ENCODE peak calls at places on chromosome 2, in five cellular contexts. One of them, this sample, is unnamed.

GRCh38 chr2:100893753-100894530 is 74.0 kb downstream of the NPAS2 start:
- DNase-seq in HepG2: peak; percentile 55
- DNase-seq in stimulated activated naive B cell treated with anti-CD40 and anti-IgM and Interleukin-4, amounts not matched to agents 10 μg/mL and 1 μg/mL and 100 μg/mL, for 72 hours: peak; percentile 24
- DNase-seq in breast epithelium: no peak
- DNase-seq in T-helper 9 cell: no peak
- DNase-seq in this sample: no peak

GRCh38 chr2:228526687-228527086 is 345.2 kb upstream of the SPHKAP start:
- DNase-seq in HepG2: no peak
- DNase-seq in stimulated activated naive B cell treated with anti-CD40 and anti-IgM and Interleukin-4, amounts not matched to agents 10 μg/mL and 1 μg/mL and 100 μg/mL, for 72 hours: no peak
- DNase-seq in breast epithelium: no peak
- DNase-seq in T-helper 9 cell: no peak
- DNase-seq in this sample: no peak

GRCh38 chr2:20196053-20196880 is 28.7 kb downstream of the SDC1 start:
- DNase-seq in T-helper 9 cell: no peak
- DNase-seq in breast epithelium: peak; percentile 67
- DNase-seq in HepG2: peak; percentile 74
- DNase-seq in stimulated activated naive B cell treated with anti-CD40 and anti-IgM and Interleukin-4, amounts not matched to agents 10 μg/mL and 1 μg/mL and 100 μg/mL, for 72 hours: no peak
- DNase-seq in this sample: no peak

GRCh38 chr2:28639836-28640235 is 111.8 kb upstream of the PPP1CB start:
- DNase-seq in T-helper 9 cell: no peak
- DNase-seq in stimulated activated naive B cell treated with anti-CD40 and anti-IgM and Interleukin-4, amounts not matched to agents 10 μg/mL and 1 μg/mL and 100 μg/mL, for 72 hours: no peak
- DNase-seq in HepG2: peak; percentile 75
- DNase-seq in breast epithelium: no peak
- DNase-seq in this sample: no peak

GRCh38 chr2:54639609-54640008 is 83.9 kb upstream of the EML6 start:
- DNase-seq in HepG2: no peak
- DNase-seq in breast epithelium: no peak
- DNase-seq in T-helper 9 cell: no peak
- DNase-seq in stimulated activated naive B cell treated with anti-CD40 and anti-IgM and Interleukin-4, amounts not matched to agents 10 μg/mL and 1 μg/mL and 100 μg/mL, for 72 hours: no peak
- DNase-seq in this sample: no peak

GRCh38 chr2:128868686-128869551 is 550.3 kb upstream of the HS6ST1 start:
- DNase-seq in T-helper 9 cell: no peak
- DNase-seq in stimulated activated naive B cell treated with anti-CD40 and anti-IgM and Interleukin-4, amounts not matched to agents 10 μg/mL and 1 μg/mL and 100 μg/mL, for 72 hours: no peak
- DNase-seq in HepG2: no peak
- DNase-seq in breast epithelium: no peak
- DNase-seq in this sample: no peak

GRCh38 chr2:241941691-241942301 is 72.3 kb downstream of the RTP5 start:
- DNase-seq in breast epithelium: peak; percentile 47
- DNase-seq in stimulated activated naive B cell treated with anti-CD40 and anti-IgM and Interleukin-4, amounts not matched to agents 10 μg/mL and 1 μg/mL and 100 μg/mL, for 72 hours: no peak
- DNase-seq in T-helper 9 cell: no peak
- DNase-seq in HepG2: no peak
- DNase-seq in this sample: no peak

GRCh38 chr2:1543776-1544477 is 130.7 kb downstream of the TPO start:
- DNase-seq in HepG2: no peak
- DNase-seq in breast epithelium: no peak
- DNase-seq in T-helper 9 cell: no peak
- DNase-seq in stimulated activated naive B cell treated with anti-CD40 and anti-IgM and Interleukin-4, amounts not matched to agents 10 μg/mL and 1 μg/mL and 100 μg/mL, for 72 hours: no peak
- DNase-seq in this sample: no peak

GRCh38 chr2:39875182-39875913 is 96.3 kb upstream of the THUMPD2 start:
- DNase-seq in stimulated activated naive B cell treated with anti-CD40 and anti-IgM and Interleukin-4, amounts not matched to agents 10 μg/mL and 1 μg/mL and 100 μg/mL, for 72 hours: no peak
- DNase-seq in T-helper 9 cell: no peak
- DNase-seq in breast epithelium: no peak
- DNase-seq in HepG2: no peak
- DNase-seq in this sample: no peak

GRCh38 chr2:166351319-166351718 is 24.4 kb downstream of the SCN9A start:
- DNase-seq in HepG2: no peak
- DNase-seq in breast epithelium: no peak
- DNase-seq in T-helper 9 cell: no peak
- DNase-seq in stimulated activated naive B cell treated with anti-CD40 and anti-IgM and Interleukin-4, amounts not matched to agents 10 μg/mL and 1 μg/mL and 100 μg/mL, for 72 hours: no peak
- DNase-seq in this sample: no peak

GRCh38 chr2:76197842-76198448 is 487.2 kb upstream of the GCFC2 start:
- DNase-seq in T-helper 9 cell: no peak
- DNase-seq in breast epithelium: peak; percentile 54
- DNase-seq in stimulated activated naive B cell treated with anti-CD40 and anti-IgM and Interleukin-4, amounts not matched to agents 10 μg/mL and 1 μg/mL and 100 μg/mL, for 72 hours: no peak
- DNase-seq in HepG2: peak; percentile 72
- DNase-seq in this sample: peak; percentile 27

GRCh38 chr2:120592084-120592483 is 143.6 kb upstream of the GLI2 start:
- DNase-seq in breast epithelium: no peak
- DNase-seq in HepG2: no peak
- DNase-seq in T-helper 9 cell: no peak
- DNase-seq in stimulated activated naive B cell treated with anti-CD40 and anti-IgM and Interleukin-4, amounts not matched to agents 10 μg/mL and 1 μg/mL and 100 μg/mL, for 72 hours: no peak
- DNase-seq in this sample: no peak

GRCh38 chr2:191020742-191021381 is 6.9 kb upstream of the STAT1 start:
- DNase-seq in breast epithelium: no peak
- DNase-seq in stimulated activated naive B cell treated with anti-CD40 and anti-IgM and Interleukin-4, amounts not matched to agents 10 μg/mL and 1 μg/mL and 100 μg/mL, for 72 hours: peak; percentile 35
- DNase-seq in T-helper 9 cell: no peak
- DNase-seq in HepG2: peak; percentile 71
- DNase-seq in this sample: peak; percentile 45

GRCh38 chr2:38099096-38099997 is 23.4 kb upstream of the CYP1B1 start:
- DNase-seq in HepG2: no peak
- DNase-seq in stimulated activated naive B cell treated with anti-CD40 and anti-IgM and Interleukin-4, amounts not matched to agents 10 μg/mL and 1 μg/mL and 100 μg/mL, for 72 hours: no peak
- DNase-seq in breast epithelium: no peak
- DNase-seq in T-helper 9 cell: no peak
- DNase-seq in this sample: no peak

GRCh38 chr2:40243581-40243980 is 208.3 kb downstream of the SLC8A1 start:
- DNase-seq in HepG2: no peak
- DNase-seq in breast epithelium: no peak
- DNase-seq in T-helper 9 cell: no peak
- DNase-seq in stimulated activated naive B cell treated with anti-CD40 and anti-IgM and Interleukin-4, amounts not matched to agents 10 μg/mL and 1 μg/mL and 100 μg/mL, for 72 hours: no peak
- DNase-seq in this sample: no peak

GRCh38 chr2:199659207-199659606 is 191.8 kb downstream of the FTCDNL1 start:
- DNase-seq in HepG2: no peak
- DNase-seq in stimulated activated naive B cell treated with anti-CD40 and anti-IgM and Interleukin-4, amounts not matched to agents 10 μg/mL and 1 μg/mL and 100 μg/mL, for 72 hours: no peak
- DNase-seq in breast epithelium: no peak
- DNase-seq in T-helper 9 cell: no peak
- DNase-seq in this sample: no peak

GRCh38 chr2:230492107-230492506 is 76.1 kb downstream of the SP100 start:
- DNase-seq in stimulated activated naive B cell treated with anti-CD40 and anti-IgM and Interleukin-4, amounts not matched to agents 10 μg/mL and 1 μg/mL and 100 μg/mL, for 72 hours: no peak
- DNase-seq in T-helper 9 cell: no peak
- DNase-seq in HepG2: peak; percentile 8
- DNase-seq in breast epithelium: no peak
- DNase-seq in this sample: no peak

This sample was measured in tibial nerve.